ENCODE peak calls at places on chromosomes 16 and 17, in nine cellular contexts. R, P, E, K, F, W, H, O and Q are unnamed samples.

GRCh38 chr16:23432176-23433128 is 20.5 kb downstream of the COG7 start:
- DNase-seq in F (no peak), W (no peak), E (no peak), K (no peak), R (no peak), P (no peak), O (no peak), H (no peak), Q (no peak)

GRCh38 chr17:58341861-58342475 is 10.0 kb downstream of the SUPT4H1 start:
- DNase-seq in H (no peak), K (no peak), F (no peak), O (no peak), W (no peak), P (no peak), R (no peak), E (no peak), Q (no peak)

GRCh38 chr16:85275533-85276249 is 163.4 kb upstream of the CIBAR2 start:
- DNase-seq in H (peak; percentile 84), F (peak; percentile 74), R (peak; percentile 59), W (peak; percentile 87), E (peak; percentile 19), O (peak; percentile 88), P (peak; percentile 71), K (peak; percentile 51), Q (no peak)

GRCh38 chr16:66693088-66693487 is 3.5 kb downstream of the CMTM4 start:
- DNase-seq in E (no peak), H (no peak), K (no peak), R (no peak), O (no peak), P (no peak), W (no peak), F (no peak), Q (no peak)

GRCh38 chr16:69476920-69477418 is 52.5 kb downstream of the CYB5B start:
- DNase-seq in P (peak; percentile 84), K (peak; percentile 90), W (no peak), O (no peak), F (peak; percentile 67), H (peak; percentile 46), R (peak; percentile 86), E (peak; percentile 50), Q (no peak)

GRCh38 chr16:66928702-66929388 is 3.5 kb upstream of the RRAD start:
- DNase-seq in H (peak; percentile 55), W (peak; percentile 88), O (peak; percentile 58), E (no peak), R (no peak), P (peak; percentile 68), F (peak; percentile 51), K (peak; percentile 38), Q (no peak)

GRCh38 chr16:57266531-57267268 is 17.8 kb downstream of the PLLP start:
- DNase-seq in O (no peak), K (no peak), W (no peak), E (no peak), P (no peak), H (no peak), F (no peak), R (no peak), Q (no peak)

GRCh38 chr17:59155439-59156177 is at the start of gene PRR11:
- DNase-seq in H (peak; percentile 99), W (peak; percentile 99), K (peak; percentile 100), F (peak; percentile 100), E (peak; percentile 100), R (no peak), P (peak; percentile 100), O (peak; percentile 99), Q (peak; percentile 99)

GRCh38 chr17:17751489-17751995 is 70.3 kb downstream of the RAI1 start:
- DNase-seq in W (no peak), R (no peak), K (no peak), E (no peak), O (no peak), H (no peak), F (no peak), P (peak; percentile 43), Q (no peak)

GRCh38 chr16:69100046-69100765 is 5.2 kb upstream of the HAS3 start:
- DNase-seq in R (no peak), E (no peak), K (no peak), P (no peak), F (no peak), H (no peak), W (no peak), O (no peak), Q (no peak)

DNA sequence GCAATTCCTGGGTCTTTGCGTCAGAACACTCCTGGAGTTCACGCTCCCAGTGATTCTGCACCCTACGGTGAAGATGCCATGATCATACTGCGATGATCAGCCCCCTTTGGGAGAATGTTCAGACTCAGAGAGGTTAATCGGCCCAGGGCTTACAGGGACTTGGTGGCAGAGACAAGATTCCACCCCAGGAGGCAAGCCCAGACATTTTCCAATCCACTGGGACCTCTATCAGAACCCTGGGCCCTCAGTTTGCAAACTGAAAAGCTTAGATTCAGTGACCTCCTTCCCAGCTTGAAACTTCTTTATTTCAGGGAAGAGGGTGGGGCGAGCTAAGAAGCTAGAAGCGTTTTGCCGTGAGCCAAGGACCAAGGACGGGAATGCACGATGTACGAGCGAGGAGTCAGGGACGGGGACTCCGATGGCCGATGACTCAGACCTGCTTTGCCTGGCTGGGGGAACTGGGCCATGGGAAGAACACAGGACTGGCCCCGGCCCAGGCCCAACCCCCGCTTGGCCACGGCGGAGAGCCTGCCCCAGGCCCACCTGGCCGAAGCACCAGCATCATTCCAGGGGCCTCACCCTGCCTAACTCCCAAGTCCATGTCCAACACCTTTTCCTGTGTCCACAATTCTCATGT is 34.7 kb downstream of the SOCS3 start:
- DNase-seq in R (no peak), F (no peak), K (peak; percentile 55), E (no peak), W (no peak), H (no peak), P (peak; percentile 91), O (peak; percentile 34), Q (no peak)
- TF ChIP-seq EZH2 in R (no peak), F (no peak), K (no peak), E (no peak), W (no peak), H (no peak), P (no peak), O (no peak), Q (no peak)

GRCh38 chr16:75148311-75149195 is at the start of gene ZFP1:
- DNase-seq in W (peak; percentile 98), R (peak; percentile 87), E (peak; percentile 86), K (peak; percentile 93), H (peak; percentile 96), F (peak; percentile 97), O (peak; percentile 98), P (peak; percentile 95), Q (peak; percentile 50)

GRCh38 chr16:75147968-75148310 is 385 bp upstream of the ZFP1 start:
- DNase-seq in R (no peak), E (no peak), H (no peak), K (no peak), F (no peak), W (no peak), O (no peak), P (no peak), Q (no peak)

GRCh38 chr16:75151798-75152197 is 3.5 kb downstream of the ZFP1 start:
- DNase-seq in W (no peak), R (no peak), F (no peak), O (no peak), K (no peak), E (no peak), P (no peak), H (no peak), Q (no peak)

GRCh38 chr16:75152635-75153034 is 4.3 kb downstream of the ZFP1 start:
- DNase-seq in F (no peak), P (no peak), W (no peak), R (no peak), O (no peak), H (no peak), K (no peak), E (no peak), Q (no peak)
- H3K36me3 ChIP-seq in F (peaks cover 37% of the 10 kb centered on the region), P (no peaks in the 10 kb centered on the region), W (peaks cover 9% of the 10 kb centered on the region), R (peaks cover 34% of the 10 kb centered on the region), O (peaks cover 50% of the 10 kb centered on the region), H (peaks cover 3% of the 10 kb centered on the region), K (no peaks in the 10 kb centered on the region), E (no peaks in the 10 kb centered on the region), Q (peaks cover 41% of the 10 kb centered on the region)

DNA sequence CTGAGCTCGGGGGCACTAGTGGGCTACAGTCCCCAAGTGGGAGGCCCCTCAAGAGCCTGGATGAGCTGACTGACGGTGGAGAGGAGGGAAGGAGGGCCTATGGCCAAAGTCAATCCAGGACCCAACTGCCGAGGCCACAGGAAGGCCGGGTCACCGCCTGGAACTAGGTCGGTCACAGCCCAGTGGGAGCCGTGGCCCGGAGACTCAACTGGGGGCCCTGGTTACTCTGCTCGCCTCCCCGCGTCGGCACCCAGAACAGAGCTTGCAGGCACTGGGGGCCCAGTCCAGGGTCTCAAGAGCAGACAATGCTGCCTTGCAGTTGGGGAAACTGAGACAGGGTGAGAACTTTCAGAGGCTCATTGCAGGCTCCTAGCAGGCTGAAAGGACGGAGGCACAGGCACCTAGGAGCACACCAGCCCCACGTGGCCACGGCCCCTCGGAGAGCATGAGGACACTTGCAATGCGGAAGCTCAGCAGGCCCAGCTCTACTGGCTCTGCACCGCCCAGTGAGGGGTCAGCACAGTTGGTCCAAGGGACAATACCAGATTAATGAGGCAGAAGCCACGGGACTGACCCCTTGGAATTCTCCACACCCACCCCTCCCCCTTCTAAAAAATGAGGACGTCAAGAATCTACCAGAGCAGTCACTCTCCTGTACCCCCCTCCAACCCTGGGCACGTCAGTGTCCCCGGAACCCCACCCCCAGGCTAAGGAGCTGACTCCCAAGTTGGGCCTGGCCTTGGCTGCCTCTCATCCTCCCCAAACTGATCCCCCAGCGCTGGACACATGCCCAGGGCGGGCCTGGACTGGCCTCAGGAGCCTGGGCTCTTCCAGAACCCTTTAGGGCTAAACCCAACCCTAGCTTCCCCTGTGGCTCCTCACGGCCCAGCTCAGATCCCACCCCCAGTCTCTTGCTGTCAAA is 2.2 kb downstream of the HS3ST6 start:
- DNase-seq in K (no peak), F (no peak), E (no peak), P (no peak), O (peak; percentile 37), H (no peak), W (no peak), R (no peak), Q (no peak)
- TF ChIP-seq EZH2 in K (no peak), F (no peak), E (no peak), P (no peak), O (no peak), H (no peak), W (no peak), R (no peak), Q (no peak)

GRCh38 chr17:82931696-82932060 is 91.9 kb upstream of the ZNF750 start:
- DNase-seq in K (peak; percentile 87), E (no peak), P (peak; percentile 93), O (no peak), R (peak; percentile 29), W (no peak), H (no peak), F (peak; percentile 85), Q (peak; percentile 62)

GRCh38 chr17:82929676-82930042 is 89.8 kb upstream of the ZNF750 start:
- DNase-seq in R (no peak), P (no peak), F (no peak), E (no peak), O (no peak), W (no peak), H (no peak), K (no peak), Q (no peak)

GRCh38 chr17:82932146-82933005 is 92.6 kb upstream of the ZNF750 start:
- DNase-seq in K (peak; percentile 74), P (peak; percentile 77), H (no peak), O (no peak), W (no peak), E (no peak), R (peak; percentile 77), F (no peak), Q (no peak)

GRCh38 chr17:82930043-82930923 is 90.5 kb upstream of the ZNF750 start:
- DNase-seq in O (no peak), E (no peak), R (no peak), P (no peak), W (no peak), F (no peak), H (no peak), K (no peak), Q (no peak)

GRCh38 chr17:82930924-82931695 is 91.3 kb upstream of the ZNF750 start:
- DNase-seq in F (no peak), E (no peak), P (no peak), K (no peak), R (no peak), W (no peak), O (no peak), H (no peak), Q (no peak)
- H3K36me3 ChIP-seq in F (peaks cover 18% of the 10 kb centered on the region), E (peaks cover 5% of the 10 kb centered on the region), P (no peaks in the 10 kb centered on the region), K (peaks cover 22% of the 10 kb centered on the region), R (peaks cover 6% of the 10 kb centered on the region), W (peaks cover 4% of the 10 kb centered on the region), O (no peaks in the 10 kb centered on the region), H (no peaks in the 10 kb centered on the region), Q (peaks cover 69% of the 10 kb centered on the region)